ENCODE peak calls at places on chromosome 6, in four cellular contexts. O is SK-N-SH, J is K562, F is HepG2. S is an unnamed sample.

GRCh38 chr6:151068761-151069312 is 170.9 kb upstream of the AKAP12 start:
- DNase-seq in O (no peak), J (no peak), F (no peak), S (no peak)

GRCh38 chr6:63576147-63576772 is 4.0 kb downstream of the LOC128125822 start:
- DNase-seq in O (no peak), J (no peak), F (no peak), S (no peak)

GRCh38 chr6:130927305-130927704 is 100.1 kb downstream of the SMLR1 start:
- DNase-seq in O (no peak), J (peak), F (peak), S (no peak)

GRCh38 chr6:14072084-14072483 is 45.5 kb upstream of the CD83 start:
- DNase-seq in O (no peak), J (no peak), F (no peak), S (no peak)

GRCh38 chr6:112232845-112233256 is 21.5 kb downstream of the LAMA4 start:
- DNase-seq in O (peak), J (no peak), F (no peak), S (no peak)

GRCh38 chr6:26056583-26057350 is 30.5 kb upstream of the HFE start:
- DNase-seq in O (peak), J (peak), F (peak), S (no peak)

GRCh38 chr6:7479801-7480266 is 61.6 kb upstream of the DSP start:
- DNase-seq in O (no peak), J (no peak), F (no peak), S (no peak)

GRCh38 chr6:2626381-2626780 is 124.3 kb downstream of the MYLK4 start:
- DNase-seq in O (no peak), J (no peak), F (no peak), S (no peak)

GRCh38 chr6:93120154-93120742 is 299.1 kb downstream of the EPHA7 start:
- DNase-seq in O (no peak), J (no peak), F (no peak), S (no peak)

GRCh38 chr6:80132942-80133517 is 26.6 kb downstream of the BCKDHB start:
- DNase-seq in O (peak), J (peak), F (peak), S (no peak)

GRCh38 chr6:159104931-159105330 is 60.1 kb upstream of the TAGAP start:
- DNase-seq in O (no peak), J (no peak), F (no peak), S (no peak)

GRCh38 chr6:26363882-26364825 is 844 bp upstream of the BTN3A2 start:
- DNase-seq in O (peak), J (peak), F (no peak), S (peak)

GRCh38 chr6:137913996-137914529 is 47.0 kb downstream of the TNFAIP3 start:
- DNase-seq in O (no peak), J (no peak), F (no peak), S (no peak)

GRCh38 chr6:16704706-16705402 is 56.4 kb downstream of the ATXN1 start:
- DNase-seq in O (no peak), J (no peak), F (no peak), S (no peak)

GRCh38 chr6:20447581-20448132 is 46.0 kb downstream of the E2F3 start:
- DNase-seq in O (no peak), J (no peak), F (no peak), S (no peak)

GRCh38 chr6:159106627-159107241 is 61.9 kb upstream of the TAGAP start:
- DNase-seq in O (no peak), J (peak), F (peak), S (peak)

GRCh38 chr6:44704240-44705150 is 317.0 kb downstream of the CDC5L start:
- DNase-seq in O (no peak), J (no peak), F (no peak), S (peak)
- TF ChIP-seq NFIC in O (no peak), J (no peak), F (no peak), S (peak)

DNA sequence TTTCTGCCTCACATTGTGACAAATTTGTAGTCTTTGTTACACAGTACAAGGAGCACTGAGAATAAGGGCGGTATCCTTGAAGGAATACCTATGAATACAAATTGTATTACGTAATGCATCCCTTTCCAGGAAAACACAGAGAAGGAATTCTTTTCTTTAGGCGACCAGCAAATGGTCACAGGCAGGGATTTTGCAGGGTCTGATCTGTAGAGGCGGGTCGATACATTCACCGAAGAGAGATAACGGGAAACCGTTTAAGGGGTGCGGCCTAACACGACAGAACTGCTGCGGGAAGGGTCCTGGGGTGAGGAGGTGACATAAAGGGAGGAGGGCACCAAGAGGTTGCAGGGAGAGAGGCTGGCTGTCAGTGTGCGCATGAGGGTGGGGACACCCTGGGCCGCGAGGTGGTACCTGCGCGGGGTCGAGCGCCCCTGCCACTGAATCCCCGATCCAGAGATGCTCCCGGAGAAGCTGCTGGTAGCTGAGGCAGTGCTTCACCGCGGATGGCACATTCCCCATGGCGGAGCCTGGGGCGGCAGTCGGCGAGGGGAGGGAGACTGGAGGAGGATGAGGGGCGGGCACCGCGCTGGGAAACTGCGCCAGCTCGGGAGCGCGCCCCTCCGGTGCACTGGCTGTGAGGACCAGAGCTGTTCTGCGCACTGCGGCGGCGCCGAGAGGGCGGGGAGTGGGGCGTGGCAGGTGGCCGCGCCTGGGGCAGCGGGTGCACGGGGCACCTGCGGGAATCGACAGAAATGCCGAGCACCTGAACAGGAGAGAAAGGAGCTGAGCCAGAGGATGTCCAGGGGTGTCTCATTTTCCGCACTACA is at the start of gene HMGCLL1:
- DNase-seq in O (peak), J (no peak), F (no peak), S (no peak)
- TF ChIP-seq NFIC in O (no peak), J (no peak), F (no peak), S (no peak)

GRCh38 chr6:36735110-36735971 is 37.7 kb downstream of the RAB44 start:
- DNase-seq in O (no peak), J (no peak), F (no peak), S (no peak)
- TF ChIP-seq NFIC in O (no peak), J (no peak), F (no peak), S (no peak)

GRCh38 chr6:169851641-169852503 is 100.5 kb downstream of the ERMARD start:
- DNase-seq in O (no peak), J (no peak), F (no peak), S (no peak)

GRCh38 chr6:169854083-169854725 is 102.8 kb downstream of the ERMARD start:
- DNase-seq in O (no peak), J (no peak), F (no peak), S (no peak)

GRCh38 chr6:169854813-169855212 is 103.4 kb downstream of the ERMARD start:
- DNase-seq in O (no peak), J (no peak), F (no peak), S (no peak)

GRCh38 chr6:169852504-169853195 is 101.2 kb downstream of the ERMARD start:
- DNase-seq in O (peak), J (no peak), F (no peak), S (no peak)

DNA sequence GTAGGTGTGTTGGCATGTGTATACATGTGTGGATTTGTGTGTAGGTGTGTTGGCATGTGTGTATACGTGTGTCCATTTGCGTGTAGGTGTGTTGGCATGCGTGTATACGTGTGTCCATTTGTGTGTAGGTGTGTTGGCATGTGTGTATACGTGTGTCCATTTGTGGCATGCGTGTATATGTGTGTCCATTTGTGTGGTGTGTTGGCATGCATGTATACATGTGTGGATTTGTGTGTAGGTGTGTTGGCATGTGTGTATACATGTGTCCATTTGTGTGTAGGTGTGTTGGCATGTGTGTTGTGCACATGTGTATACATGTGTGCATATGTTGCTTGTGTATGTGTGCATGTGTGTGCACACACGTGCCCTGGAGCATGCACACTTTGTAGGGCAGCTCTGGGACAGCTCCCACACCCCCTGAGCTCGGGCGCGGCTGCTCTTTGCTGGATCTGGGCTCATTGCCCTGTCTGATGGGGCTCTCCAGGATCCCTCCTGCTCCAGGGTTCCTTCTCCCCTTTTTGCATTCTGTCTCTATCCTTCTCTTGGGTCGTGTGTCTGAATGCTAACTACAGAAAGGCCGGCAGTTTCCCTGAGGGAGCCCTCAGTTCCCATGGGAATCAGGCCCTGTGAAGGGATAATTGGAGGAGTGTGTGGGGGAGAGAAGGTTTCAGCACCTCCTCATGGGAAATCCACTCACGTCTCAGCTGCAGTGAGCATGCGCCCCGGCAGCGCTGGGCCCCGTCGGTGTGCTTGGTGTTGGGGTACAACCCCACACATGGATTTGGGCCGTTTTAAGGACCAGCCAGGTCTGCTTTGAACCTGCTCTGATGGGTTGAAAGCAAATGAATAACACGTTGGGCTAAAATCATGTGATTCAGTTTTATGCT is 102.0 kb downstream of the ERMARD start:
- DNase-seq in O (no peak), J (no peak), F (no peak), S (no peak)
- TF ChIP-seq NFIC in O (no peak), J (no peak), F (no peak), S (no peak)

DNA sequence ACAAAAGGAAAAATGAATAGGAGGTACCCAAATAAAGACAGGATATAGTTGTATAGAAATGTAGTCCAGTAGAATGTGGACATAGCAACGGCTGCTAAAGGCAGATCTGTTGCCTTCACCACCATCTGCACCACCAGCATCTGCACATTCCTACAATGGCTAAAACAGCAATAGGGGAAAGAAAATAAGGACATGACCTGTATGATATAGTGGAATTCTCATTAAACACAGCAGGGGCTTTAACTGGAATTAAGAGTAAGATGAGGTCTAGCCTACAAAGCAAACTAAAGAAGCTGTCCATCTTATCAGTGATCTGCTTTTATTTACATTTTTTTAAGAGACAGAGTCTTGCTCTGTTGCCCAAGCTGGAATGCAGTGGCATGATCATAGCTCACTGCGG is 26.8 kb upstream of the SCAF8 start:
- DNase-seq in O (no peak), J (no peak), F (no peak), S (no peak)
- TF ChIP-seq NFIC in O (no peak), J (no peak), F (no peak), S (no peak)

DNA sequence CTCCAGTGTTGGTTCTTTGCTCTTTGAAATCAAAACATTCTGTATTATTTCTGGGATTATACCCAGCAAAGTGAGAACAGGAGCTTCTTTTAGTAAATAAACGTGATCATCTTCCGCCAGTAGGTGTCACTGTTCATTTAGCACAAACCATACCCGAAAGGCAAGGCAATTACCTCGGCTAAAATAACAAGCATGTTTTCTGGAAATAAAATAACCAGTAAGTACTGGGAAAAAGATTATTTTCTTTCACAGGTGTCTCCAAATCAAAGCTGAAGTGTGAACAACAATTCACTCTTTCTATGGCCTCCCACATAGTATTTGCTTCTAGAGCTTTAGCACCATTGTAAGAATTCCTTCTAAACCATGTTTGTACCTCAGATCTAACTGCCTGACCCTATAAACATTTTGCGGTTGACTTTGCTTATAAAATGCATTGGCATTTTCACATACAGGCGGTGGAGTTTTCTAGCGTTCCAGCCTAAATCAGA is 144.6 kb upstream of the AGPAT4 start:
- DNase-seq in O (peak), J (peak), F (peak), S (no peak)
- TF ChIP-seq NFIC in O (no peak), J (no peak), F (no peak), S (no peak)

DNA sequence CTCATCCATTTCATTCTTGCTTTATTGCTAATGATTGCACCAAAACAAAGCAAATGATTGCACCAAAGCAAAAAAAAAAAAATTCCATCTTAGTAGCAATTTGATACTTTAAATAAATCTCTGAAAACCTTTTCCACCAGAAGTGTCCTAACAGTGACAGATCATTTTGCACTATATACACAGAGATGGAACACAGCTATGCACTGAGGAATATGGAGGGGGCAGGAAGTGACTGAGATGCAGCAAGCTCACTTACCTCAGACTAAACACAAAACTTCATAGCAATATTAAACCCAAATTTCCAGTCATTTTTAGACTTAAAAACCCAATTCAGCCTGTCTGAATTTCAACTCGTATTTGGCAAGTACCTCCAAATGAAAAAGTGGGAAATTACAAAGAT is 41.2 kb downstream of the HIVEP2 start:
- DNase-seq in O (no peak), J (no peak), F (no peak), S (no peak)
- TF ChIP-seq NFIC in O (no peak), J (no peak), F (no peak), S (no peak)

DNA sequence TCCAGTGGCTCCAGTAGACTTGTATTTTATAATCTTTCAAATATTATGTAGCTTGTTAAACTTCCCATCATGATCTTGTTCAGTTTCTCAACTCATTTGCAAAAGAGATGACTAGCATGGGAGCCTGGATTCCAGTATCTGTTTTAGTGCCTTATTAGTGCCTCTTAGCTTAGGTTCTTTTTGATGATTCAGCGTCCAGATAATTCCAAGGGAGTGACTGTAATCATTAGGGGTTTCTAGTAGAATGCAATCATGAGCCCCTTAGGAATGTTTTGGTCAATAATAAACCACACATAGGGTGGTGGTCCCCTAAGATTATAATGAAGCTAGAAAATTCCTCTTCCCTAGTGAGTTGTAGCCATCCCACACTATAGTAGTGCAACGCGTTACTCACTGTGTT is 7.0 kb downstream of the CD2AP start:
- DNase-seq in O (no peak), J (no peak), F (no peak), S (no peak)
- TF ChIP-seq NFIC in O (no peak), J (no peak), F (no peak), S (no peak)

DNA sequence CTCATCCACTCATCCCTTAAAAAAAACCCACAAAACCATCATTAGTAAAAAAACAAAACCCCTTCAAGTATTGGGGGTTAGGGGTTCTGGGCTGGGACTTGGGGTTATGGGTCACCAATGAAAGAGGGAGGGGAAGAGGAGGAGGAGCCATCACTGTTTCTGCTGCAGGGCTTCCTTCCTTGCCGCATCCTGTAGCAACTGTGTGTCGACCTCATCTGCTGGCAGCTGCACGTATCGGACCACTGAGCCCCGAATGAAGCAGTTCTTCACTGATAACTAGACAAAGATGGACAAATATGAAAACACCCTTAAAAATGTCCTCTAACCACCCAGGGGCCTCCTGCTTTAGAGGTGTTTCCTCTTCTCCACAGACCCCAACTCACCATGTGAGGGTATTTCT is 2.1 kb upstream of the VARS1 start:
- DNase-seq in O (no peak), J (no peak), F (no peak), S (no peak)
- TF ChIP-seq NFIC in O (no peak), J (no peak), F (no peak), S (no peak)

DNA sequence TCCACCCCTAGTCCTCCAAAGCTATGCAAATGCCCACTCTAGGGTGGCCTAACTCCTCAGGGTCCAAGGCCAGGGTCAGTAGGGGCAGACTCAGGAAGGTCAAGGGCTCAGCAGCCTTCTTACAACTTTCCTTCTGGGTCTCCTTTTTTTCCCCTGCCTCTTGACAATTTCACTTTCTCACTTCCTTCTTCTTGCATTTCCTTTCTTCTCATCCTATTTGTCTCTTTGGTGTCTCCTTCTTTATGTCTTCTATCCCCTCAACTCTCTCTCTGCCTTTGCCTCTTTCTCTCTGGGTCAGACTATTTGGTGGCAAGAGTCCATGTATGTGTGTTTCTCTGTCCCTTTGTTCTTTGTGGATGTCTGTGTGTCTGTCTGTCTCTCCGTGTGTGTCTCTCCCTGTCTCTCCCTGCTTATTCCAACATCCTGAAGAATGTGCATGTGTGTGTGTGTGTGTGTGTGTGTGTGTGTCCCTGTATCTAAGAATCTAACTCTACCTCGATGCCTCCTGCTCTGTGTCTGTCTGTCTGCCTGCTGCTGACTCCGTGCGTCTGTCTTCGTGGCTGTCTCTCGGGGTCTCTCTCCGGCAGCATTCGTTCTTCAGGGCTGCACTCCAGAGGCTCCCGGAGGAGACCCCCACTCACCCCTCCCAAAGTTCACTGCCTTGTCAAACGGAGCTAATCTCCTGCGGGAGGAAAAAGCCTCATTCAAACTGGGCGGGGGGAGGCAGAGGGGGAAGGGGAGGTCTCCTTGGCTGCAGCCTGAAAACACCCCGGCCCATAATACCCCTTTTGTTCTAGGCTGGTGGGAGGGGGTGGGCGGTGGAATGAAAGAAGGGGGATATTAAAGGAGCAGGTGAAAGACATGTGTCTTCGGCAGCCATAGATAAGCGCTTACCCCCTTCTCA is 51.7 kb upstream of the FOXP4 start:
- DNase-seq in O (no peak), J (no peak), F (no peak), S (no peak)
- TF ChIP-seq NFIC in O (no peak), J (no peak), F (no peak), S (no peak)

S was measured in GM12878.